ENCODE peak calls at places on chromosome 2, in four cellular contexts. O is GM12878, M is HCT116, B is SK-N-SH. R is an unnamed sample.

GRCh38 chr2:26649322-26649721 is 8.2 kb upstream of the CIB4 start:
- DNase-seq in O (no peak), M (no peak), B (no peak), R (no peak)

GRCh38 chr2:204776781-204777559 is 231.7 kb downstream of the PARD3B start:
- DNase-seq in O (no peak), M (no peak), B (no peak), R (no peak)

GRCh38 chr2:31382452-31383120 is 32.0 kb downstream of the XDH start:
- DNase-seq in O (no peak), M (no peak), B (no peak), R (no peak)

GRCh38 chr2:64143154-64144056 is 815 bp downstream of the PELI1 start:
- DNase-seq in O (no peak), M (no peak), B (peak), R (no peak)

GRCh38 chr2:120175000-120175581 is 48.1 kb downstream of the TMEM185B start:
- DNase-seq in O (no peak), M (peak), B (peak), R (peak)

GRCh38 chr2:20608666-20609348 is 42.1 kb downstream of the HS1BP3 start:
- DNase-seq in O (no peak), M (no peak), B (no peak), R (no peak)

GRCh38 chr2:101305492-101306123 is 2.9 kb downstream of the RNF149 start:
- DNase-seq in O (no peak), M (no peak), B (no peak), R (no peak)

GRCh38 chr2:234164499-234165409 is 114.3 kb downstream of the SPP2 start:
- DNase-seq in O (peak), M (no peak), B (no peak), R (no peak)

GRCh38 chr2:170354855-170355649 is 177.1 kb downstream of the MYO3B start:
- DNase-seq in O (no peak), M (no peak), B (no peak), R (no peak)

GRCh38 chr2:122206101-122206500 is 450.6 kb downstream of the TSN start:
- DNase-seq in O (no peak), M (no peak), B (no peak), R (no peak)

GRCh38 chr2:150125708-150126107 is 361.8 kb downstream of the RND3 start:
- DNase-seq in O (no peak), M (no peak), B (no peak), R (no peak)

GRCh38 chr2:26653207-26654060 is 12.3 kb upstream of the CIB4 start:
- DNase-seq in O (no peak), M (no peak), B (no peak), R (no peak)

GRCh38 chr2:231632559-231633142 is 40.0 kb downstream of the TEX44 start:
- DNase-seq in O (no peak), M (no peak), B (no peak), R (no peak)

GRCh38 chr2:158518083-158518482 is 61.3 kb downstream of the PKP4 start:
- DNase-seq in O (no peak), M (no peak), B (no peak), R (no peak)

GRCh38 chr2:209840434-209840833 is 68.8 kb downstream of the UNC80 start:
- DNase-seq in O (no peak), M (no peak), B (no peak), R (no peak)

GRCh38 chr2:121019756-121020155 is 265.2 kb downstream of the TFCP2L1 start:
- DNase-seq in O (no peak), M (no peak), B (no peak), R (no peak)

GRCh38 chr2:41695714-41696113 is 352.1 kb upstream of the PKDCC start:
- DNase-seq in O (no peak), M (no peak), B (no peak), R (no peak)

GRCh38 chr2:33236457-33236856 is 240.0 kb upstream of the RASGRP3 start:
- DNase-seq in O (no peak), M (no peak), B (no peak), R (no peak)

GRCh38 chr2:208556954-208557601 is 150.5 kb downstream of the PTH2R start:
- DNase-seq in O (no peak), M (no peak), B (peak), R (no peak)

DNA sequence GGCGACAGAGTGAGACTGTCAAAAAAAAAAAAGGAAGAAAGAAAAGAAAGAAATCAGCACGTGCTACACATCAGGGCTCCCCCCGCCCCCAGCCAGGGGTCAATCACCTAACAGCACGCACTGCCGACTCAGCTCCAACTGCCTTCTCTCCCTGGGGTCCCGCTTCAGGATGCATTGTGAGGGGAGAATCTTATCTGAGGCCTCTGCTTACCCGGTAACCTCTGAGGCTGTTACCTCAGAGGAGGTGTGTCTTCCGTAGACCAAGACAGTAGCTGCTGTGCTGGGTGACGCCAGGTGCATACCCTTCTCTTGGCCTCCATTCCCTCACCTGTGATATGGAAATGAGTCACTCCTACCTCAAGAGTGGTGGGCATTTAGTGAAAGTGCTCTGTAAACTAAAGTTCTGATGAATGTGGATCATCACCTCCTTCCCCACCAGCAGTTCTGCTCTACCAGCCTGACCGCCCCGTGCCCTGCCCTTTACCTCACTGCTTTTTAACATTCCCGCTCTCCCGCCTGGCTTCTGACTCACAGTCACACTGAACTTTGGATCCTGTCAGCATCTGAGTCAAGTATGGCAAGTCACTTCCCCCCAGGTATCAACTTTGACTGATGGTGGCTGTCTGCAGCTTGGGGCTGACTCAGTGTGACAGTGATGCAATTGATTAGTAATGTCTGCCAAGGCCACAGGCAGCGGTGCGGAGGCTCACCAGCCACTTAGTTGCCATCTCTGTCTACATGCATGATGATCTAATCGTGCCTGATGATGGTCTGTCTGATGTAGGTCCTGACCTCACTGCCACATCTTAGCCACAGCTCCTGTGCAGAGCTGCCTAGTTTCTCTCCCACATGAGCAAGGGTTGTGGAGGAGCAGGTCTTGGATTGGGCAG is 20.1 kb downstream of the ARID5A start:
- DNase-seq in O (no peak), M (peak), B (peak), R (no peak)
- TF ChIP-seq JUND in O (no peak), M (no peak), B (peak), R (no peak)

GRCh38 chr2:59301466-59302402 is 1060.6 kb upstream of the FANCL start:
- DNase-seq in O (no peak), M (peak), B (peak), R (peak)

GRCh38 chr2:59307196-59307595 is 1066.1 kb upstream of the FANCL start:
- DNase-seq in O (no peak), M (no peak), B (no peak), R (no peak)

GRCh38 chr2:59303272-59303671 is 1062.1 kb upstream of the FANCL start:
- DNase-seq in O (no peak), M (no peak), B (no peak), R (no peak)

GRCh38 chr2:59297829-59298228 is 1056.7 kb upstream of the FANCL start:
- DNase-seq in O (no peak), M (no peak), B (no peak), R (no peak)

GRCh38 chr2:59302683-59303082 is 1061.6 kb upstream of the FANCL start:
- DNase-seq in O (no peak), M (no peak), B (no peak), R (no peak)
- TF ChIP-seq JUND in O (no peak), M (no peak), B (no peak), R (no peak)

DNA sequence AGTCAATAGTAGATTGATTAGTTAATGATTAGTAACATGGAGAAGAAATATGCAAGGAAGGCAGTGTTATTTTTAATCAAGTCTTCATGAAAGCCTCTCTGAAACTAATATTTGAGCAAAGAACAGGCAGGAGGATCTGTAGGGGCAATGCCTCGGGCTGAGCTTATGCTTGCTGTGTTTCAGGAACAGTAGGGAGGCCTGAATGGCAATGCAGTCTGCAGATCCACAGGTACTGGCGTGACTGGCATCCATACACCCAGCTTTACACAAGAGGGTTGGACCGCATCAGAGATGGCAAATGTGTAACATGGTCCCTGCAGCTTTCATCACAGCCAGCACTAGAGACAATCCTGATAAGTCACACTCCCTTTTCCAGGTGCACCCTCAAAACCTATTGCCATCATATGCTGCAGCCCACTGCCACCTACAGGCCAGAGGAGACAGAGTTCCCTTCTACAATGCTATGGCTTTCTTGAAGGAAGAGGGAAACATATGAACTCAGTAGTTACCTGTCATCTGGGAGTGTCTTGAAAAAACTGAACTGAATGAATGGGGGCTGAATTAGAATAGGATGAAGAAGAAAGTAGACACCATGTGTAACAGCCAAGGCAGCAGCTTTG is 582.4 kb upstream of the RAB6C start:
- DNase-seq in O (peak), M (peak), B (peak), R (peak)
- TF ChIP-seq JUND in O (no peak), M (no peak), B (no peak), R (no peak)

DNA sequence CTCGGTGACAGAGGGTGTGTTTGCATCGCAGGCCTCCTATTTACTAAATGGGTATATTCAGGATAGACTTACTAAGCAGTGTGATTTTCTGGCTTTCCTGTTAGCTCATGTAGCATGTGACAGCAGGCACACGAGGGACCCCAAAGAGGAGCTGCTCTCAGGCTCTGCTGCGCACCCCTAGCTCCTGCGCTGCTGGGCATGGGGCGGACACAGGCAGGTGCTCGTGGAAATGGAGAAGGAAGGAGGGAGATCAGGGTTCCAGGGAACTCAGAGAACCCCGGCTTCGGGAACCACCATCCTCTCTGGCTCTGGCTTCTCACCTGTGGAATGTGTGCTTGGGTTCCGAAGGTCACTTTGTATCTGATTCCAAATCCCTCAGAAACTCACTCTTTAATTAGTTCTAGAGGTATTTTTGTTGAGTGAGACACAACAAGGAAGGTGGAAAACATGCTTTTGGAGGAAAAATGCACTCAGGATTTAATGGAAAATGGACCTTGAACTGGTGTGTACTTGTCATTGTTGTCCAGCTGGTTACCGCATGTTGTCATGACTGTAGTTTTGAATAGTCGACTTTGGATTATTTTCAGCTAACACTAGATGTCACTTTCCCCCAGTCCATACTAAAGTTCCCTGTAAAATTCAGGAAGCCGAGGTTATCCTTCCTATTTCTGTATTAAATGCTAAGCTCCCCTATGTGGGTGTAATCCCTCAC is 3.5 kb downstream of the SNTG2 start:
- DNase-seq in O (no peak), M (no peak), B (peak), R (peak)
- TF ChIP-seq JUND in O (no peak), M (no peak), B (no peak), R (no peak)

R was measured in T47D.